ENCODE peak calls at places on chromosomes 5 and 9, in four cellular contexts. B, E, U and Z are unnamed samples.
A peak's percentile ranks its signal among the peaks of the same experiment; 100 is the strongest.

GRCh38 chr5:131505237-131505908 is 129.7 kb downstream of the RAPGEF6 start:
- DNase-seq in U (no peak), E (no peak), B (no peak), Z (no peak)

GRCh38 chr9:78023003-78023741 is 8.4 kb downstream of the GNAQ start:
- DNase-seq in U (no peak), B (no peak), E (no peak), Z (peak; percentile 21)

GRCh38 chr5:1026700-1027621 is 18.4 kb downstream of the NKD2 start:
- DNase-seq in E (peak; percentile 54), B (peak; percentile 34), U (no peak), Z (no peak)

GRCh38 chr5:109316631-109317030 is 93.1 kb downstream of the PJA2 start:
- DNase-seq in U (no peak), B (no peak), E (no peak), Z (no peak)

GRCh38 chr9:137314561-137315560 is 12.8 kb upstream of the NRARP start:
- DNase-seq in B (no peak), U (peak; percentile 19), E (peak; percentile 61), Z (peak; percentile 36)

GRCh38 chr5:130992095-130992494 is 173.0 kb downstream of the HINT1 start:
- DNase-seq in B (no peak), U (no peak), E (no peak), Z (no peak)

GRCh38 chr5:35853652-35854051 is 3.0 kb upstream of the IL7R start:
- DNase-seq in B (peak; percentile 72), U (no peak), E (no peak), Z (no peak)

GRCh38 chr5:41196197-41196596 is 17.1 kb downstream of the C6 start:
- DNase-seq in E (no peak), U (no peak), B (no peak), Z (no peak)

GRCh38 chr9:132410642-132411041 is 631 bp downstream of the CFAP77 start:
- DNase-seq in B (no peak), U (no peak), E (no peak), Z (no peak)

GRCh38 chr9:2613730-2614271 is 7.8 kb upstream of the VLDLR start:
- DNase-seq in U (no peak), B (no peak), E (no peak), Z (no peak)

GRCh38 chr9:88478236-88478635 is 56.7 kb upstream of the NXNL2 start:
- DNase-seq in E (no peak), B (no peak), U (no peak), Z (no peak)

GRCh38 chr5:117568622-117569021 is 994.0 kb upstream of the SEMA6A start:
- DNase-seq in U (no peak), E (no peak), B (no peak), Z (no peak)

GRCh38 chr9:20948703-20949102 is 82.7 kb downstream of the HACD4 start:
- DNase-seq in U (no peak), B (no peak), E (no peak), Z (no peak)

GRCh38 chr5:6540111-6540830 is 91.6 kb downstream of the UBE2QL1 start:
- DNase-seq in B (no peak), E (no peak), U (no peak), Z (no peak)

GRCh38 chr5:97888439-97888838 is 705.4 kb upstream of the RIOK2 start:
- DNase-seq in U (no peak), B (no peak), E (no peak), Z (no peak)

GRCh38 chr5:159058928-159059636 is 40.6 kb downstream of the EBF1 start:
- DNase-seq in U (no peak), E (no peak), B (no peak), Z (no peak)

GRCh38 chr5:170896779-170897178 is 35.0 kb downstream of the RANBP17 start:
- DNase-seq in B (peak; percentile 44), U (peak; percentile 42), E (no peak), Z (no peak)

GRCh38 chr5:58800861-58801540 is 218.1 kb downstream of the RAB3C start:
- DNase-seq in U (no peak), E (no peak), B (no peak), Z (no peak)

GRCh38 chr5:1772634-1773033 is 27.0 kb downstream of the MRPL36 start:
- DNase-seq in U (no peak), E (peak; percentile 15), B (no peak), Z (peak; percentile 40)

GRCh38 chr9:37921546-37922300 is 17.8 kb upstream of the SLC25A51 start:
- DNase-seq in B (no peak), E (peak; percentile 55), U (no peak), Z (no peak)

GRCh38 chr5:172716796-172717313 is 54.1 kb downstream of the DUSP1 start:
- DNase-seq in B (peak; percentile 89), U (peak; percentile 85), E (peak; percentile 94), Z (peak; percentile 78)
- H3K4me3 ChIP-seq in B (no peak overlapping the region), U (no peak overlapping the region), E (no peak overlapping the region), Z (no peak overlapping the region)

GRCh38 chr5:32668552-32668951 is 42.6 kb upstream of the NPR3 start:
- DNase-seq in E (no peak), B (no peak), U (no peak), Z (no peak)
- H3K9me3 ChIP-seq in E (peaks cover 3% of the 10 kb centered on the region), B (peaks cover 20% of the 10 kb centered on the region), U (peaks cover 30% of the 10 kb centered on the region), Z (peaks cover 14% of the 10 kb centered on the region)

DNA sequence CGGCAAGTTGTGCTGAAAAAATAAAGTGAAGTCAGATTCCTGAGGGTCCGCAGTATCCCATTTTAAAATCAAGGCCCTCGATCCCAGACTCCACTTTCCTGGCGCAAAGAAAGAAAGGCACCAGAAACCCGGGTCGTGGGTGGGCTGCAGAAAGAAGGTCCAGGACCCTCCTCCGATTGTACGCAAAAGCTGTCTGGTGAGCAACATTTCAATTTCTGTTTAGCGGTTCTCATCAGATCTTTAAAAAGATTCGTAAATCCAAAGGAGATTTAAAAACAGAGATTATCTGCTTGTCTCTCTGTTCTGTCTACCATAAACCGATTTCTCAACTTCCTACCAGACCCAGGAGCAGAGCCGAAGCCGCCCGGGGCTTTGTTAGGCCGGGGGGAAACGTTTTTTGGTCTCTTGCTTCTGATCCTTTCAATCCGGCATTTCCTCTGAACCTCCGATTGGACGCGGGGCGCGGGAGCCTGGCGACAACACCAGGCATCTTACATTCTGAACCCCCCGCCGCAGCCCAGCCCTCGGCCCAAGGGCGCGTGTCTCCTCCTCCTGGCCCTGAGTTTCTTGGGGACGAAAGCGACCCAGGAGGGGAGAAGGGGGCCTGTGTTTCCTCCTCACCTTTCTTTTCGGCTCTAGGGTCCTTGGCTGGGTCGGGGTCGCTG is 745 bp downstream of the NKX2-5 start:
- DNase-seq in U (no peak), B (no peak), E (no peak), Z (no peak)
- H3K4me3 ChIP-seq in U (no peak overlapping the region), B (no peak overlapping the region), E (no peak overlapping the region), Z (no peak overlapping the region)

GRCh38 chr5:17258429-17258828 is 41.0 kb downstream of the BASP1 start:
- DNase-seq in U (no peak), E (no peak), B (no peak), Z (no peak)
- H3K9me3 ChIP-seq in U (no peaks in the 10 kb centered on the region), E (no peaks in the 10 kb centered on the region), B (no peaks in the 10 kb centered on the region), Z (no peaks in the 10 kb centered on the region)

GRCh38 chr9:129885670-129886106 is 50.4 kb downstream of the USP20 start:
- DNase-seq in B (peak; percentile 96), E (peak; percentile 97), U (peak; percentile 92), Z (peak; percentile 95)
- H3K4me3 ChIP-seq in B (peak overlapping the region; percentile 55), E (peak overlapping the region; percentile 36), U (no peak overlapping the region), Z (peak overlapping the region; percentile 23)

GRCh38 chr5:60509519-60509918 is 190.4 kb downstream of the DEPDC1B start:
- DNase-seq in E (no peak), B (no peak), U (no peak), Z (no peak)
- H3K9me3 ChIP-seq in E (no peaks in the 10 kb centered on the region), B (no peaks in the 10 kb centered on the region), U (no peaks in the 10 kb centered on the region), Z (no peaks in the 10 kb centered on the region)

DNA sequence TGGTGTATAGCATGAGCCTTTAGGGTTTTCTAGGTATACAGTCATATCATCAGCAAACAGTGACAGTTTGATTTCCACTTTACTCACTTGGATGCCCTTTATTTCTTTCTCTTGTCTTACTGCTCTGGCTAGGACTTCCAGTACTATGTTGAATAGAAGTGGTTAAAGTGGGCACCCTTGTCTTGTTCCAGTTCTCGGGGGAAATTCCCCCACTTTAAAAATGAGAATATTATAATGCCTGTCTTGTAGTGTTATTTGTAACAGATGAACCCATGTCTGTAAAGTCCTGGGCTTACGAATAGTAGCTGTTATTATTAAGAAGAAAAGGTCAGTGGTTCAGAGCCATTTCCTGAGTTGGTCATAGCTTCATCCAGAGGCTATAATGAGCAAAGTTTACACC is 85.0 kb downstream of the CYFIP2 start:
- DNase-seq in E (no peak), U (no peak), B (no peak), Z (no peak)
- H3K4me3 ChIP-seq in E (no peak overlapping the region), U (no peak overlapping the region), B (no peak overlapping the region), Z (no peak overlapping the region)

DNA sequence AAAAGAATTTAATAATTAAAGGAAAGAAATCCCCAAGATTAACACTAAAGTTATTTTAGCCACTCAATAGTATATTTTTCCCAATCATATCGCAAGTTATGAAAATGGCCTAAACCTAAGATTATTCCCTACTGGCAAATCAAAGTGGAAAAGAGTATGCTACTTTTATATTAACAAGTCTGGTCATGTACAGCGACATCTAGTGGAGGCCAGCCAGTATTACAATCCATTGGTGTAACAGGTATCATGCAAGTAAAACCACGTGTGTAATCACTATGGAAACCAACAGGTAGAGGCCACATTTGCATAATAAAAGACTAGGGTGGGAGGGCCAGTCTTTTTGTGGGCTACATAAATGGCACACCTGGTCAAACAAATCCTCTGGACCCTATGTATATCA is 976.4 kb upstream of the CDH9 start:
- DNase-seq in B (no peak), U (no peak), E (no peak), Z (no peak)
- H3K9me3 ChIP-seq in B (peaks cover 25% of the 10 kb centered on the region), U (peaks cover 16% of the 10 kb centered on the region), E (no peaks in the 10 kb centered on the region), Z (peaks cover 32% of the 10 kb centered on the region)